ENCODE peak calls at places on chromosomes 12 and 14, in ten cellular contexts. W is activated gamma-delta T cell treated with Interleukin-2 at 50 U/mL for 16 hours; C is endothelial cell; N is T-cell; Z is naive thymus-derived CD4-positive, alpha-beta T cell; Y is renal cortical epithelial cell; I is NCI-H2171 treated with DMSO at 0.1 percent for 48 hours; T is HFF-Myc; M is body of pancreas; G is AG09309. V is an unnamed sample.

GRCh38 chr12:34107016-34107415 is 84.7 kb downstream of the ALG10 start:
- DNase-seq in W (no peak), C (no peak), N (no peak), Z (no peak), Y (no peak), I (no peak), T (no peak), M (no peak), G (no peak), V (no peak)

GRCh38 chr14:93906341-93907329 is 20.5 kb upstream of the FAM181A start:
- DNase-seq in W (peak), C (peak), N (peak), Z (peak), Y (peak), I (peak), T (no peak), M (peak), G (no peak), V (peak)

GRCh38 chr12:90045559-90045958 is 336.9 kb upstream of the ATP2B1 start:
- DNase-seq in W (no peak), C (no peak), N (no peak), Z (no peak), Y (no peak), I (no peak), T (no peak), M (no peak), G (no peak), V (no peak)

GRCh38 chr12:75889214-75889613 is 142.4 kb downstream of the PHLDA1 start:
- DNase-seq in W (no peak), C (no peak), N (no peak), Z (no peak), Y (no peak), I (no peak), T (no peak), M (no peak), G (no peak), V (no peak)

GRCh38 chr12:66055837-66056319 is 74.7 kb downstream of the LLPH start:
- DNase-seq in W (no peak), C (no peak), N (no peak), Z (no peak), Y (no peak), I (no peak), T (no peak), M (no peak), G (no peak), V (no peak)

GRCh38 chr12:107775093-107775721 is 703 bp downstream of the ASCL4 start:
- DNase-seq in W (no peak), C (peak), N (no peak), Z (no peak), Y (no peak), I (peak), T (no peak), M (no peak), G (no peak), V (no peak)

GRCh38 chr12:119674560-119674959 is 6.6 kb downstream of the PRKAB1 start:
- DNase-seq in W (no peak), C (no peak), N (no peak), Z (no peak), Y (no peak), I (no peak), T (no peak), M (no peak), G (no peak), V (no peak)

GRCh38 chr14:102920273-102920997 is 2.0 kb upstream of the AMN start:
- DNase-seq in W (no peak), C (no peak), N (no peak), Z (no peak), Y (no peak), I (no peak), T (no peak), M (no peak), G (no peak), V (no peak)

GRCh38 chr12:54172102-54172630 is 16.6 kb downstream of the SMUG1 start:
- DNase-seq in W (no peak), C (no peak), N (no peak), Z (no peak), Y (no peak), I (peak), T (no peak), M (no peak), G (no peak), V (no peak)

GRCh38 chr12:44717612-44718011 is 158.5 kb downstream of the NELL2 start:
- DNase-seq in W (no peak), C (no peak), N (no peak), Z (no peak), Y (no peak), I (no peak), T (no peak), M (no peak), G (no peak), V (no peak)

GRCh38 chr14:97379091-97379531 is 581.9 kb downstream of the VRK1 start:
- DNase-seq in W (peak), C (no peak), N (peak), Z (no peak), Y (no peak), I (no peak), T (no peak), M (no peak), G (no peak), V (no peak)

GRCh38 chr12:6450869-6451347 is 934 bp upstream of the TAPBPL start:
- DNase-seq in W (no peak), C (no peak), N (no peak), Z (no peak), Y (no peak), I (no peak), T (no peak), M (no peak), G (no peak), V (no peak)